ENCODE peak calls at places on chromosomes 2 and 18, in eight cellular contexts. X, W, G, C, K, Y, D and F are unnamed samples.

GRCh38 chr2:156752042-156752441 is 315.9 kb downstream of the GPD2 start:
- DNase-seq in X (no peak), W (no peak), G (no peak), C (no peak), K (no peak), Y (no peak), D (no peak), F (no peak)

GRCh38 chr18:49847524-49847923 is 34.2 kb upstream of the ACAA2 start:
- DNase-seq in X (no peak), W (no peak), G (no peak), C (no peak), K (no peak), Y (no peak), D (no peak), F (no peak)

GRCh38 chr2:61853086-61853847 is 593 bp downstream of the FAM161A start:
- DNase-seq in X (no peak), W (peak; percentile 15), G (no peak), C (no peak), K (peak; percentile 55), Y (no peak), D (no peak), F (peak; percentile 72)

GRCh38 chr2:58834404-58834803 is 593.3 kb upstream of the FANCL start:
- DNase-seq in X (no peak), W (peak; percentile 2), G (no peak), C (no peak), K (no peak), Y (no peak), D (no peak), F (peak; percentile 21)

GRCh38 chr18:62606106-62606505 is 83.3 kb downstream of the ZCCHC2 start:
- DNase-seq in X (no peak), W (no peak), G (no peak), C (no peak), K (no peak), Y (no peak), D (no peak), F (no peak)

GRCh38 chr18:58257461-58257860 is 213.4 kb downstream of the NEDD4L start:
- DNase-seq in X (no peak), W (no peak), G (no peak), C (no peak), K (no peak), Y (no peak), D (no peak), F (peak; percentile 28)

GRCh38 chr2:2075866-2076265 is 255.2 kb downstream of the MYT1L start:
- DNase-seq in X (no peak), W (no peak), G (no peak), C (no peak), K (no peak), Y (no peak), D (no peak), F (no peak)

GRCh38 chr2:88892788-88893187 is 201.3 kb downstream of the RPIA start:
- DNase-seq in X (no peak), W (no peak), G (no peak), C (no peak), K (no peak), Y (no peak), D (no peak), F (no peak)

GRCh38 chr2:126787278-126787677 is 111.4 kb upstream of the TEX51 start:
- DNase-seq in X (no peak), W (no peak), G (no peak), C (no peak), K (no peak), Y (no peak), D (no peak), F (no peak)

GRCh38 chr2:215736653-215737290 is 276.6 kb downstream of the MREG start:
- DNase-seq in X (no peak), W (peak; percentile 84), G (no peak), C (no peak), K (no peak), Y (no peak), D (no peak), F (peak; percentile 54)

GRCh38 chr18:24103622-24104021 is 35.2 kb upstream of the CABYR start:
- DNase-seq in X (no peak), W (no peak), G (no peak), C (no peak), K (no peak), Y (no peak), D (no peak), F (no peak)

GRCh38 chr2:67726416-67726815 is 329.3 kb downstream of the ETAA1 start:
- DNase-seq in X (no peak), W (no peak), G (no peak), C (no peak), K (no peak), Y (no peak), D (no peak), F (no peak)

GRCh38 chr2:230861564-230862255 is 3.0 kb upstream of the ITM2C start:
- DNase-seq in X (no peak), W (no peak), G (no peak), C (no peak), K (no peak), Y (no peak), D (no peak), F (no peak)

GRCh38 chr18:41850781-41851180 is 104.3 kb upstream of the PIK3C3 start:
- DNase-seq in X (no peak), W (no peak), G (no peak), C (no peak), K (no peak), Y (no peak), D (no peak), F (no peak)